ENCODE peak calls at places on chromosomes 1 and 21, in four cellular contexts. R is right atrium auricular region, O is retinal pigment epithelial cell, I is heart left ventricle. E is an unnamed sample.

GRCh38 chr1:246907472-246907871 is 24.3 kb downstream of the AHCTF1 start:
- DNase-seq in R (no peak), O (no peak), I (no peak), E (peak)

GRCh38 chr1:24254783-24255182 is 64.4 kb upstream of the GRHL3 start:
- DNase-seq in O (no peak), I (no peak), R (no peak), E (no peak)

GRCh38 chr21:31744162-31744800 is 12.4 kb upstream of the SCAF4 start:
- DNase-seq in R (no peak), I (no peak), O (no peak), E (no peak)

GRCh38 chr21:34141373-34141772 is 68.0 kb downstream of the MRPS6 start:
- DNase-seq in R (no peak), O (no peak), I (no peak), E (no peak)

GRCh38 chr1:153397056-153397923 is 6.4 kb upstream of the S100A8 start:
- DNase-seq in I (no peak), R (peak), O (no peak), E (no peak)

GRCh38 chr1:23609971-23610370 is 50.7 kb upstream of the ID3 start:
- DNase-seq in O (no peak), I (no peak), R (no peak), E (no peak)

GRCh38 chr1:234611799-234612351 is 1.9 kb upstream of the IRF2BP2 start:
- DNase-seq in I (no peak), R (peak), O (no peak), E (no peak)

GRCh38 chr1:109065137-109065536 is 10.7 kb downstream of the TAF13 start:
- DNase-seq in I (no peak), R (peak), O (no peak), E (no peak)

GRCh38 chr21:45011911-45012660 is 62.3 kb upstream of the ADARB1 start:
- DNase-seq in I (peak), R (no peak), O (peak), E (peak)

GRCh38 chr1:80155371-80155770 is 1148.8 kb upstream of the ADGRL4 start:
- DNase-seq in R (no peak), O (no peak), I (no peak), E (peak)

GRCh38 chr1:246647113-246647512 is 77.1 kb upstream of the SCCPDH start:
- DNase-seq in I (peak), O (no peak), R (peak), E (peak)

GRCh38 chr1:36161656-36162531 is 5.9 kb downstream of the MAP7D1 start:
- DNase-seq in O (no peak), I (peak), R (no peak), E (peak)

GRCh38 chr1:151059342-151060240 is at the start of gene CDC42SE1:
- DNase-seq in O (peak), R (peak), I (peak), E (peak)

GRCh38 chr1:220828950-220829586 is 42.4 kb downstream of the MTARC1 start:
- DNase-seq in O (no peak), R (no peak), I (no peak), E (no peak)

GRCh38 chr1:225476100-225476511 is 48.3 kb upstream of the LBR start:
- DNase-seq in I (no peak), O (no peak), R (peak), E (no peak)

GRCh38 chr1:225477296-225477911 is 49.6 kb upstream of the LBR start:
- DNase-seq in I (no peak), O (no peak), R (peak), E (no peak)

GRCh38 chr1:225476538-225476988 is 48.7 kb upstream of the LBR start:
- DNase-seq in O (no peak), R (peak), I (no peak), E (no peak)

GRCh38 chr1:225474439-225474985 is 46.7 kb upstream of the LBR start:
- DNase-seq in R (no peak), I (no peak), O (no peak), E (no peak)

GRCh38 chr1:225474986-225475820 is 47.4 kb upstream of the LBR start:
- DNase-seq in O (no peak), I (peak), R (peak), E (peak)
- H3K4me3 ChIP-seq in O (no peak), I (peak), R (no peak), E (no peak)

GRCh38 chr1:161038523-161039153 is at the start of gene TSTD1:
- DNase-seq in R (no peak), O (no peak), I (peak), E (peak)

GRCh38 chr1:161037661-161038522 is 872 bp downstream of the TSTD1 start:
- DNase-seq in I (no peak), O (no peak), R (no peak), E (peak)

GRCh38 chr1:161039546-161039945 is 782 bp upstream of the TSTD1 start:
- DNase-seq in O (no peak), R (no peak), I (no peak), E (no peak)

GRCh38 chr1:161044535-161044907 is 1.3 kb downstream of the USF1 start:
- DNase-seq in I (no peak), O (no peak), R (no peak), E (no peak)

DNA sequence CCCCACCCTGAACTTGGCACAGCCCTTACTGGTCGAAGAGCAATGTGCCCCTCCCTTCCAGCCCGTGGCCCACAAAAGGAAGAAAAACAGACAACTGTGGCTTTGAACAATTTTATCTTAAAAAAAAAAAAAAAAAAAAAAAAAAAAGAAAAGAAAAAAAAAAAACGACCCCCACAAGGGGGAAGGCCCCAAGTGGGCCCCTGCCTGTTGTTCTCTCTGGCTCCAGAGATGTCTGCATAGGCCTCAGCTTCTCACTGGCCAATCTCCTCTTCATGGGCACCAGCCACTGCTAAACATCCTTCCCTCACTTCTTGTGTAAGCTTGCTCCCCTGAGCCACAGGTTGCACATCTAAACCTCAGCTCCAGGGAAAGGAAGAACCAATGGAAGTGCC is 386 bp upstream of the TSTD1 start:
- DNase-seq in I (no peak), O (no peak), R (no peak), E (no peak)
- H3K4me3 ChIP-seq in I (peak), O (peak), R (peak), E (peak)

GRCh38 chr21:42063206-42063577 is 7.9 kb upstream of the UMODL1 start:
- DNase-seq in I (peak), R (no peak), O (no peak), E (no peak)
- H3K4me3 ChIP-seq in I (no peak), R (no peak), O (no peak), E (no peak)

GRCh38 chr1:66535853-66536252 is 1.9 kb downstream of the SGIP1 start:
- DNase-seq in O (no peak), I (no peak), R (no peak), E (no peak)
- H3K4me3 ChIP-seq in O (peak), I (peak), R (no peak), E (no peak)

GRCh38 chr1:4046836-4047461 is 146.9 kb upstream of the C1orf174 start:
- DNase-seq in O (no peak), I (no peak), R (peak), E (no peak)

GRCh38 chr1:4045397-4046010 is 145.4 kb upstream of the C1orf174 start:
- DNase-seq in I (no peak), R (peak), O (no peak), E (no peak)

GRCh38 chr1:4048076-4048475 is 148.0 kb upstream of the C1orf174 start:
- DNase-seq in O (no peak), R (no peak), I (no peak), E (no peak)

GRCh38 chr1:4048921-4049320 is 148.8 kb upstream of the C1orf174 start:
- DNase-seq in R (no peak), O (no peak), I (no peak), E (no peak)

GRCh38 chr1:4047666-4048065 is 147.6 kb upstream of the C1orf174 start:
- DNase-seq in R (no peak), O (no peak), I (no peak), E (no peak)
- H3K4me3 ChIP-seq in R (no peak), O (no peak), I (no peak), E (no peak)

DNA sequence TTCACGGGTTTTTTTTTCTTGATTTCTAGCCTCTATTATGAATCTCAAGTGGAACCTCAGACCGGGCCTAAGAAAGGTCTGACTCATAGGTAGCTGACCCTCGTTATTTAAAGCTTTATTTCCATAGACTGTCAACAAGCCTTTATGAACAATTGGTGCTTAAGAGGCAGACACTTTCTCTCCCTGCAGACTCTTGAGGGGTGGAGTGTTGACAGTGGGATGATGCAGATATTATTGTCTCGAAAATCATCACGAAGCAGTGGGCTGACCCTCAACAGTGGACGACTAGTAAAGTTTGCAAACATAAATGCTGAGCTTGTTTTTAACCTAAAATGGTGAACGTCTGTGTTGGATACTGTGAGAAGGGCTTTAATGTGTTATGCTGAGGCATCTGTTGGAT is 1.8 kb downstream of the SFT2D2 start:
- DNase-seq in I (no peak), O (peak), R (no peak), E (peak)
- H3K4me3 ChIP-seq in I (peak), O (peak), R (no peak), E (peak)

DNA sequence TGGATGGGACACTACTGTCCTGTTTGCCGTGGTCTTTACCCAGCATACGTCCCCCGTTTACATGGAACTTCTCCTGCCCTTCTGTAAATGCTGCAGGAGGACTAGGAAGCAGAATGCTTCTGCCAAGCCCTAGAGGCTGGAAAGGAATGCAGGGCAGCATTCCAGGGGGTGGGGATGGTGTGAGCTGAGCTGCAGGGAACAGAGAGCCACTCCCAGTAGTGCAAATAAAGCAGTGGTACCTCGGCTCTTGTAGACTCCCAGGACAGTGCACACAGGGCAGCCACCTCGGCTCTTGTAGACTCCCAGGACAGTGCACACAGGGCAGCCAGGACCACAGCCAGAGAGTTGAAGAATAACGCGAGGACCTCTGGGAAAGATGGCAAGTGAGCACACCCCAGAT is 35.4 kb downstream of the PTPRU start:
- DNase-seq in O (peak), R (peak), I (no peak), E (peak)
- H3K4me3 ChIP-seq in O (peak), R (no peak), I (no peak), E (no peak)

GRCh38 chr1:27885114-27885528 is 12.8 kb downstream of the THEMIS2 start:
- DNase-seq in O (no peak), I (no peak), R (no peak), E (no peak)
- H3K4me3 ChIP-seq in O (no peak), I (no peak), R (no peak), E (no peak)